ENCODE peak calls at places on chromosomes 5 and 9, in eight cellular contexts. Z, D, E, K, F, W, Y and L are unnamed samples.

GRCh38 chr9:33950371-33950770 is 98.3 kb downstream of the UBAP2 start:
- DNase-seq in Z (no peak), D (no peak), E (no peak), K (no peak), F (no peak), W (no peak), Y (no peak), L (no peak)

GRCh38 chr9:4831944-4832343 is 39.2 kb downstream of the RCL1 start:
- DNase-seq in Z (no peak), D (no peak), E (no peak), K (no peak), F (no peak), W (no peak), Y (no peak), L (no peak)

GRCh38 chr9:134991808-134992754 is 74.4 kb upstream of the FCN1 start:
- DNase-seq in Z (no peak), D (no peak), E (no peak), K (no peak), F (no peak), W (no peak), Y (peak), L (peak)

GRCh38 chr9:2227468-2227867 is 212.3 kb downstream of the SMARCA2 start:
- DNase-seq in Z (no peak), D (no peak), E (no peak), K (no peak), F (no peak), W (no peak), Y (peak), L (no peak)

GRCh38 chr5:168238422-168238821 is 53.0 kb upstream of the WWC1 start:
- DNase-seq in Z (no peak), D (no peak), E (no peak), K (no peak), F (no peak), W (no peak), Y (no peak), L (no peak)

GRCh38 chr5:136014049-136014516 is 14.7 kb upstream of the TGFBI start:
- DNase-seq in Z (no peak), D (no peak), E (no peak), K (no peak), F (no peak), W (no peak), Y (peak), L (no peak)

GRCh38 chr5:64742411-64742810 is 26.1 kb downstream of the SREK1IP1 start:
- DNase-seq in Z (no peak), D (no peak), E (no peak), K (no peak), F (no peak), W (no peak), Y (no peak), L (no peak)

GRCh38 chr5:178483620-178484019 is 106.6 kb downstream of the COL23A1 start:
- DNase-seq in Z (no peak), D (no peak), E (peak), K (no peak), F (no peak), W (no peak), Y (no peak), L (no peak)

GRCh38 chr5:105145152-105145551 is 1582.6 kb upstream of the NUDT12 start:
- DNase-seq in Z (no peak), D (no peak), E (no peak), K (no peak), F (no peak), W (no peak), Y (no peak), L (no peak)

GRCh38 chr9:101893661-101894646 is 155.5 kb upstream of the GRIN3A start:
- DNase-seq in Z (no peak), D (no peak), E (no peak), K (no peak), F (no peak), W (no peak), Y (no peak), L (no peak)

GRCh38 chr5:43134019-43134418 is 13.3 kb downstream of the ZNF131 start:
- DNase-seq in Z (no peak), D (no peak), E (no peak), K (no peak), F (no peak), W (no peak), Y (no peak), L (no peak)

GRCh38 chr5:53343187-53343586 is 137.2 kb upstream of the FST start:
- DNase-seq in Z (no peak), D (no peak), E (no peak), K (no peak), F (no peak), W (no peak), Y (no peak), L (no peak)

GRCh38 chr5:177498013-177498847 is 826 bp upstream of the PDLIM7 start:
- DNase-seq in Z (no peak), D (no peak), E (peak), K (no peak), F (peak), W (no peak), Y (peak), L (no peak)

GRCh38 chr5:67244345-67244793 is 47.8 kb upstream of the CD180 start:
- DNase-seq in Z (no peak), D (no peak), E (no peak), K (no peak), F (peak), W (no peak), Y (no peak), L (no peak)

GRCh38 chr5:180799902-180800801 is 2.5 kb downstream of the MGAT1 start:
- DNase-seq in Z (no peak), D (no peak), E (no peak), K (no peak), F (no peak), W (no peak), Y (no peak), L (no peak)

GRCh38 chr5:154077692-154078091 is 38.9 kb downstream of the MFAP3 start:
- DNase-seq in Z (no peak), D (no peak), E (peak), K (no peak), F (no peak), W (no peak), Y (no peak), L (no peak)

GRCh38 chr5:119386945-119387344 is 31.1 kb downstream of the TNFAIP8 start:
- DNase-seq in Z (no peak), D (no peak), E (peak), K (no peak), F (peak), W (no peak), Y (no peak), L (no peak)

GRCh38 chr5:149938272-149938671 is 6.3 kb downstream of the PDE6A start:
- DNase-seq in Z (no peak), D (no peak), E (peak), K (peak), F (no peak), W (peak), Y (no peak), L (no peak)

GRCh38 chr9:12538842-12539584 is 154.2 kb upstream of the TYRP1 start:
- DNase-seq in Z (no peak), D (no peak), E (no peak), K (no peak), F (no peak), W (no peak), Y (no peak), L (no peak)

GRCh38 chr5:81948349-81948748 is 23.5 kb upstream of the ATG10 start:
- DNase-seq in Z (no peak), D (no peak), E (no peak), K (no peak), F (no peak), W (no peak), Y (no peak), L (no peak)

GRCh38 chr5:168707646-168708300 is 128.6 kb upstream of the PANK3 start:
- DNase-seq in Z (no peak), D (no peak), E (no peak), K (no peak), F (no peak), W (no peak), Y (no peak), L (no peak)

GRCh38 chr9:106644661-106645060 is 218.3 kb upstream of the ZNF462 start:
- DNase-seq in Z (no peak), D (no peak), E (no peak), K (no peak), F (no peak), W (no peak), Y (no peak), L (no peak)

GRCh38 chr9:114097613-114098020 is 1.5 kb downstream of the KIF12 start:
- DNase-seq in Z (peak), D (no peak), E (peak), K (no peak), F (no peak), W (no peak), Y (no peak), L (no peak)

GRCh38 chr9:9612270-9612669 is 1000.5 kb downstream of the PTPRD start:
- DNase-seq in Z (peak), D (no peak), E (no peak), K (no peak), F (no peak), W (no peak), Y (no peak), L (no peak)

GRCh38 chr9:37582548-37583157 is 6.5 kb upstream of the FBXO10 start:
- DNase-seq in Z (no peak), D (peak), E (no peak), K (peak), F (peak), W (peak), Y (no peak), L (no peak)

GRCh38 chr5:149937610-149938009 is 7.0 kb downstream of the PDE6A start:
- DNase-seq in Z (no peak), D (no peak), E (no peak), K (peak), F (no peak), W (no peak), Y (no peak), L (no peak)

GRCh38 chr5:38193015-38193581 is 65.3 kb upstream of the EGFLAM start:
- DNase-seq in Z (peak), D (peak), E (peak), K (peak), F (peak), W (peak), Y (peak), L (peak)

GRCh38 chr9:38677660-38678303 is 42.2 kb downstream of the FAM240B start:
- DNase-seq in Z (no peak), D (no peak), E (no peak), K (no peak), F (no peak), W (no peak), Y (no peak), L (no peak)

GRCh38 chr5:52457808-52458207 is 329.9 kb upstream of the ITGA1 start:
- DNase-seq in Z (peak), D (no peak), E (no peak), K (no peak), F (no peak), W (no peak), Y (no peak), L (no peak)

GRCh38 chr9:95506692-95507455 is 9.9 kb downstream of the PTCH1 start:
- DNase-seq in Z (peak), D (no peak), E (peak), K (no peak), F (peak), W (no peak), Y (peak), L (peak)

GRCh38 chr5:96214442-96215197 is 218.4 kb downstream of the PCSK1 start:
- DNase-seq in Z (no peak), D (no peak), E (no peak), K (no peak), F (peak), W (no peak), Y (no peak), L (no peak)

GRCh38 chr9:129406278-129407225 is 214.3 kb downstream of the C9orf50 start:
- DNase-seq in Z (no peak), D (peak), E (peak), K (no peak), F (no peak), W (no peak), Y (no peak), L (no peak)

GRCh38 chr9:136270173-136270710 is 24.6 kb upstream of the QSOX2 start:
- DNase-seq in Z (no peak), D (no peak), E (no peak), K (no peak), F (no peak), W (no peak), Y (no peak), L (no peak)

GRCh38 chr5:73812962-73813588 is 187.1 kb downstream of the ARHGEF28 start:
- DNase-seq in Z (no peak), D (no peak), E (no peak), K (peak), F (peak), W (no peak), Y (no peak), L (no peak)

GRCh38 chr5:32707394-32707997 is 3.6 kb upstream of the NPR3 start:
- DNase-seq in Z (peak), D (peak), E (no peak), K (no peak), F (peak), W (no peak), Y (no peak), L (no peak)

GRCh38 chr5:22431840-22432239 is 421.3 kb downstream of the CDH12 start:
- DNase-seq in Z (no peak), D (no peak), E (no peak), K (no peak), F (no peak), W (no peak), Y (no peak), L (no peak)

GRCh38 chr5:138936-139335 is 47.0 kb downstream of the PLEKHG4B start:
- DNase-seq in Z (peak), D (no peak), E (no peak), K (no peak), F (no peak), W (no peak), Y (no peak), L (no peak)

GRCh38 chr9:104923289-104923688 is 4.7 kb downstream of the ABCA1 start:
- DNase-seq in Z (no peak), D (no peak), E (no peak), K (no peak), F (no peak), W (no peak), Y (no peak), L (no peak)

GRCh38 chr5:120604898-120605297 is 140.8 kb downstream of the PRR16 start:
- DNase-seq in Z (no peak), D (peak), E (no peak), K (no peak), F (no peak), W (no peak), Y (no peak), L (no peak)

GRCh38 chr9:116800074-116800473 is 113.0 kb downstream of the TRIM32 start:
- DNase-seq in Z (no peak), D (no peak), E (no peak), K (no peak), F (no peak), W (no peak), Y (no peak), L (no peak)

GRCh38 chr9:116798521-116798920 is 111.4 kb downstream of the TRIM32 start:
- DNase-seq in Z (no peak), D (no peak), E (no peak), K (no peak), F (no peak), W (no peak), Y (no peak), L (no peak)

GRCh38 chr9:116796669-116797068 is 109.6 kb downstream of the TRIM32 start:
- DNase-seq in Z (no peak), D (no peak), E (no peak), K (no peak), F (no peak), W (no peak), Y (no peak), L (no peak)

GRCh38 chr9:116792271-116792670 is 105.2 kb downstream of the TRIM32 start:
- DNase-seq in Z (peak), D (no peak), E (no peak), K (no peak), F (no peak), W (no peak), Y (no peak), L (no peak)

DNA sequence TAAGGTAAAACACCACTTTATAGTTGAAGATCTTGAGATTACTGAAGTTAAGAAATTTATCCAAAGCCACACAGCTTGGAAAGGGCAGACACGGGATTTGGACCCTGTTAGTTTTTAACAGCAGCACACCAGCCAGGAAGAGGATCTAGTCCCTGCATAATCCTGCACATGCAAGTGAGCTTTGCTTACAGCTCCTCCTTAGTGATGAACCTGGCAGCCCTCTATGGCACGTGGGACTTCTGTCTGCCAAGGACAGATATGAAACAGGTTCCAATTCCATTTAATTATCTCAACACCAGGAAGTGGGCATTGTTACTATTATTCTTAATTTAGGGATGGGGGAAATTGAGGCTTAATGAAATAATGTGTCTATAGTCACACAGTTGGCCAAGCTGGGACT is 108.8 kb downstream of the TRIM32 start:
- DNase-seq in Z (no peak), D (no peak), E (no peak), K (no peak), F (no peak), W (no peak), Y (no peak), L (no peak)
- TF ChIP-seq POLR2AphosphoS5 in Z (no peak), D (no peak), E (no peak), K (no peak), F (no peak), W (no peak), Y (no peak), L (no peak)

DNA sequence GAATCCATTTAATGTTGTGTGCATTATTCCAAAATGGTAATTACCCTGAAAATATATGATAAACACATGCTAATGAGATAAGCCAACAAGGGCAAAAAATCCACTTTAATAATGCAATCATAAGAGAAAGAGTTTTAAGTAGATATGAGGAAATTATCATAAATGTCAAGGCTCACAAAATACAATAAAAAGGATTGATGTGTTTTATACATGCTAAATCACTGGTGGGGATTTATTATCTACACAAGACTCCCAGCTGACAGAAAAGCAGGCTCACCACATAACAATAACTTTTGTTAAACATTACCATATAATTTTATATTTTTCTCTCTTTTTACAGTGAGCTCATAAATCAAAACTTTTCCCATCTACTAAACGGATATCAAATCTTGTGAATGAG is 306.2 kb upstream of the GRAMD2B start:
- DNase-seq in Z (no peak), D (no peak), E (no peak), K (no peak), F (no peak), W (no peak), Y (no peak), L (no peak)
- TF ChIP-seq POLR2AphosphoS5 in Z (no peak), D (no peak), E (no peak), K (no peak), F (no peak), W (no peak), Y (no peak), L (no peak)

GRCh38 chr9:124502711-124503702 is 4.2 kb downstream of the NR5A1 start:
- DNase-seq in Z (peak), D (no peak), E (no peak), K (no peak), F (no peak), W (no peak), Y (no peak), L (no peak)

GRCh38 chr9:124499214-124499613 is 8.0 kb downstream of the NR5A1 start:
- DNase-seq in Z (no peak), D (no peak), E (no peak), K (no peak), F (no peak), W (no peak), Y (no peak), L (no peak)

GRCh38 chr9:124501771-124502320 is 5.4 kb downstream of the NR5A1 start:
- DNase-seq in Z (peak), D (no peak), E (no peak), K (no peak), F (no peak), W (no peak), Y (no peak), L (no peak)

GRCh38 chr9:124500028-124500795 is 7.0 kb downstream of the NR5A1 start:
- DNase-seq in Z (peak), D (no peak), E (no peak), K (no peak), F (no peak), W (no peak), Y (no peak), L (no peak)

DNA sequence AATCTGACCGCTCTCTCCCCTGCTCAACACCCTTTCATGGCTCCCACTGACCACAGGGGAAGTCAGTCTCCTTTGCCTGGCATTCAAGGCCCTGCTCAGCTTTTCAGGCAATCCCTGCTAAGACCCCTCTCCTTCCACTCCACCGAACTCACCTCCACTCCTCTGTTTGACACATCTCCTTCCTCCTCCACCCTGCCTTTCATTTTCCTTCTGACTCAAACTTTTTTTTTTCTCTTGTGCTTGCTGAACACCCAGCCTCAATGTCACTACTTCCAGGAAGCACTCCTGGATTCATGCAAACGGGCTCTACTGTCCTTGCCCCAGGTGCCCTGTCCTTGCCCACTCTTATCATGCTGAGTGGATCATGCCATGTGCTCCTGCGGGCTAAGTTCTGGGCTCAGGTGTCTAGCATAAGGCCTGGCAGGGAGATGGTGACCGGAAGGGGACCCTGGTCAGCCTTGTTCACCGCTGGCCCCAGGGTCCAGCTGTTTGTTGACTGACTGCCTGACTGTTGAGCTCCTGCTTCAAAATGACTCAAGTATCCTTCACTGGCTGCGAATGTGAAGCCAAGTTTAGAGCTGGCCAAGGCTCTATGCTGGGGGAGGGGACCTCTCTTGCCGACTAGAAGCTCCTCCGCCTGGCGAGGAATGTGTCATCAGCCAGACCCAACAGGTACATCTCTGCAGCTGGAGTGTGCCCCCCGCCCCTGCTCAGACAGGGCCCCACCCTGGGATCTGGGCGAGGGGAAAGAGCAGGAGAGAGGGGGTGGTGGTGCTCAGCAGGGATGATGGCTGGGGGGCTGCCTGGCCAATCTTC is 6.2 kb downstream of the NR5A1 start:
- DNase-seq in Z (no peak), D (no peak), E (no peak), K (no peak), F (no peak), W (no peak), Y (no peak), L (no peak)
- TF ChIP-seq POLR2AphosphoS5 in Z (no peak), D (no peak), E (no peak), K (no peak), F (no peak), W (no peak), Y (no peak), L (no peak)

GRCh38 chr5:77181173-77181572 is 29.3 kb upstream of the PDE8B start:
- DNase-seq in Z (no peak), D (no peak), E (no peak), K (no peak), F (no peak), W (no peak), Y (no peak), L (no peak)
- TF ChIP-seq POLR2AphosphoS5 in Z (no peak), D (no peak), E (no peak), K (no peak), F (no peak), W (no peak), Y (no peak), L (no peak)

GRCh38 chr5:139749242-139749641 is 46.4 kb upstream of the PSD2 start:
- DNase-seq in Z (no peak), D (no peak), E (no peak), K (no peak), F (no peak), W (no peak), Y (no peak), L (no peak)

GRCh38 chr5:139746691-139747582 is 48.7 kb upstream of the PSD2 start:
- DNase-seq in Z (peak), D (no peak), E (peak), K (no peak), F (no peak), W (no peak), Y (peak), L (no peak)

GRCh38 chr5:139745800-139746690 is 49.6 kb upstream of the PSD2 start:
- DNase-seq in Z (peak), D (peak), E (peak), K (peak), F (peak), W (no peak), Y (peak), L (no peak)

GRCh38 chr5:139748505-139748826 is 47.1 kb upstream of the PSD2 start:
- DNase-seq in Z (no peak), D (no peak), E (no peak), K (no peak), F (no peak), W (no peak), Y (no peak), L (no peak)

GRCh38 chr5:139747583-139748504 is 47.8 kb upstream of the PSD2 start:
- DNase-seq in Z (peak), D (no peak), E (peak), K (no peak), F (no peak), W (no peak), Y (peak), L (no peak)
- TF ChIP-seq POLR2AphosphoS5 in Z (no peak), D (no peak), E (no peak), K (no peak), F (no peak), W (no peak), Y (peak), L (no peak)

GRCh38 chr9:91663858-91664257 is 240.2 kb upstream of the NFIL3 start:
- DNase-seq in Z (no peak), D (no peak), E (no peak), K (no peak), F (no peak), W (no peak), Y (no peak), L (no peak)
- TF ChIP-seq POLR2AphosphoS5 in Z (no peak), D (no peak), E (no peak), K (no peak), F (no peak), W (no peak), Y (no peak), L (no peak)